ENCODE peak calls at places on chromosomes 12 and 14, in six cellular contexts. O, U, T, M, L and C are unnamed samples.

GRCh38 chr14:90632451-90632850 is 183.8 kb downstream of the TTC7B start:
- DNase-seq in U (no peak), O (no peak), L (peak), T (no peak), M (no peak), C (peak)

GRCh38 chr14:98633380-98633779 is 638.6 kb downstream of the BCL11B start:
- DNase-seq in T (no peak), O (no peak), M (no peak), U (no peak), L (no peak), C (no peak)

GRCh38 chr14:94897583-94897982 is 127.7 kb upstream of the GSC start:
- DNase-seq in O (no peak), M (no peak), T (no peak), U (no peak), L (no peak), C (no peak)

GRCh38 chr14:64536488-64537245 is 3.9 kb upstream of the HSPA2 start:
- DNase-seq in T (peak), O (no peak), L (peak), U (no peak), M (no peak), C (peak)

GRCh38 chr12:89783321-89784060 is 74.9 kb upstream of the ATP2B1 start:
- DNase-seq in O (no peak), M (no peak), U (no peak), T (no peak), L (peak), C (peak)

GRCh38 chr12:32261638-32262037 is 137.7 kb upstream of the FGD4 start:
- DNase-seq in U (no peak), L (no peak), T (no peak), O (no peak), M (peak), C (no peak)

GRCh38 chr14:91173221-91173670 is 59.4 kb downstream of the DGLUCY start:
- DNase-seq in U (peak), O (peak), M (peak), T (peak), L (peak), C (peak)

GRCh38 chr14:54864526-54864925 is 38.1 kb downstream of the GCH1 start:
- DNase-seq in L (no peak), M (no peak), O (no peak), T (peak), U (no peak), C (no peak)

GRCh38 chr12:62934799-62935674 is at the start of gene PPM1H:
- DNase-seq in O (peak), L (peak), T (peak), M (peak), U (peak), C (peak)

GRCh38 chr12:53324113-53324778 is 2.8 kb upstream of the AAAS start:
- DNase-seq in M (peak), U (peak), O (no peak), T (no peak), L (no peak), C (peak)

GRCh38 chr12:106082216-106083175 is 56.3 kb downstream of the NUAK1 start:
- DNase-seq in M (no peak), U (no peak), L (peak), O (no peak), T (no peak), C (peak)

GRCh38 chr14:103510311-103511021 is 12.2 kb downstream of the CKB start:
- DNase-seq in L (no peak), M (no peak), O (no peak), U (no peak), T (no peak), C (no peak)

GRCh38 chr12:88866881-88867280 is 286.6 kb upstream of the KITLG start:
- DNase-seq in O (no peak), M (no peak), L (no peak), U (no peak), T (no peak), C (no peak)

GRCh38 chr14:78959674-78960264 is 789.6 kb downstream of the NRXN3 start:
- DNase-seq in T (peak), L (peak), U (peak), O (peak), M (peak), C (peak)

GRCh38 chr14:75011356-75012097 is 8.8 kb downstream of the EIF2B2 start:
- DNase-seq in T (peak), O (no peak), L (peak), U (no peak), M (no peak), C (peak)

GRCh38 chr12:110117948-110118685 is 6.0 kb upstream of the IFT81 start:
- DNase-seq in M (no peak), O (no peak), T (peak), U (no peak), L (no peak), C (no peak)

GRCh38 chr12:103197725-103198388 is 240.4 kb downstream of the ASCL1 start:
- DNase-seq in L (no peak), M (peak), T (no peak), U (peak), O (no peak), C (no peak)

GRCh38 chr14:76773188-76773885 is 12.1 kb downstream of the VASH1 start:
- DNase-seq in M (peak), L (peak), T (peak), U (no peak), O (no peak), C (peak)

GRCh38 chr12:49046129-49046895 is 14.3 kb downstream of the KMT2D start:
- DNase-seq in O (no peak), L (no peak), T (no peak), U (no peak), M (no peak), C (no peak)

DNA sequence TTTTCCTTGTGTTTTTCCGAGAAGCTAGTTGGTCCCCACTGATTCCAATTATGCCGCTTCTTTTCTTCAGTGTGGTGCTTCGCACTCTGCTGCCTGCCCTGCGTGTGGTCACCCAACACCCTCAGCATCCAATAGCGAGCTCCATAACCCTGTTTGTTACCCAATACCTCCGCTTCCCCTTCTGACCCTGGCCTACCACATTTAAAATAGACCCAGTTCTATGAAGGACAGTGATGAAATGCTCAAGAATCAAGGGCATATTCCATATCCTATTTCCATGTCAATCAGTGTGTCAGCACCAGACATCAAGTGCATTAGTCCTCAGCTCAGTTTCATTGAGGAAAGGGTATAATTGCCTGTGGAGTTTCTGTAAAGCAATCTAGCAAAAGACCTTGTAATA is 9.5 kb downstream of the NDRG2 start:
- DNase-seq in M (no peak), U (no peak), O (no peak), L (no peak), T (no peak), C (no peak)
- H3K18ac ChIP-seq in M (no peak), U (no peak), O (no peak), L (no peak), T (no peak), C (no peak)

GRCh38 chr14:106507354-106507753 is 981.0 kb downstream of the TMEM121 start:
- DNase-seq in U (no peak), O (no peak), M (no peak), L (no peak), T (no peak), C (no peak)

GRCh38 chr14:106509795-106510194 is 983.4 kb downstream of the TMEM121 start:
- DNase-seq in T (peak), O (no peak), U (no peak), L (no peak), M (no peak), C (no peak)

GRCh38 chr14:106506901-106507305 is 980.5 kb downstream of the TMEM121 start:
- DNase-seq in M (no peak), T (no peak), U (no peak), O (no peak), L (no peak), C (no peak)

GRCh38 chr14:106508216-106508615 is 981.8 kb downstream of the TMEM121 start:
- DNase-seq in O (no peak), L (no peak), M (no peak), U (no peak), T (no peak), C (no peak)

GRCh38 chr14:106509176-106509575 is 982.8 kb downstream of the TMEM121 start:
- DNase-seq in M (no peak), U (no peak), T (no peak), L (no peak), O (no peak), C (no peak)
- H4K91ac ChIP-seq in M (no peak), U (no peak), T (no peak), L (no peak), O (no peak), C (no peak)

GRCh38 chr14:88553886-88554457 is 835 bp downstream of the PTPN21 start:
- DNase-seq in L (peak), O (no peak), M (no peak), T (no peak), U (no peak), C (peak)
- H4K8ac ChIP-seq in L (peak), O (no peak), M (no peak), T (peak), U (no peak), C (no peak)

DNA sequence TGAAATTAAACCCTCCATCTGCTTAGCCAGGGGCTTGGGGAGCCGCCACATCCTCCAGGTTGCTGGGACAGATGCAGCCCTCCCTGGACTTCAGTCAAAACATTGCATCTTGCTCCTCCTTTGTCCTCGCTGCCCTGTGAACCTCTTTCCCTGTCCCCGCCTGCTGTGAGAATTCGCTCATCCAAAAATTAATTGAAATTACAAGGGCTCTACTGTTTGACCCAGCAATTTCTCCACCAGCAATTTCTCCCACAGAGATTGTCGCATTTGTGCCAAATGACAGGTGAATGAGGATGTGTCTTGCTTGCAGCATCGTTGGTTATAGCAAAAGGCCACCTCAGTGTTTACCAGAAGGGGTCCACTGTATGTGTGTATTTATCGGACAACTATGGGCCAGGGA is 5.0 kb upstream of the POP5 start:
- DNase-seq in T (no peak), L (no peak), M (no peak), U (no peak), O (no peak), C (no peak)
- H3K18ac ChIP-seq in T (no peak), L (no peak), M (no peak), U (no peak), O (no peak), C (no peak)

GRCh38 chr12:71160585-71160984 is 2.8 kb upstream of the TSPAN8 start:
- DNase-seq in L (no peak), O (no peak), M (no peak), T (peak), U (no peak), C (peak)
- H4K91ac ChIP-seq in L (no peak), O (no peak), M (no peak), T (no peak), U (no peak), C (no peak)

GRCh38 chr12:130026608-130027176 is 122.9 kb upstream of the TMEM132D start:
- DNase-seq in U (peak), T (peak), M (peak), O (no peak), L (no peak), C (peak)
- H4K8ac ChIP-seq in U (no peak), T (no peak), M (no peak), O (no peak), L (no peak), C (no peak)

DNA sequence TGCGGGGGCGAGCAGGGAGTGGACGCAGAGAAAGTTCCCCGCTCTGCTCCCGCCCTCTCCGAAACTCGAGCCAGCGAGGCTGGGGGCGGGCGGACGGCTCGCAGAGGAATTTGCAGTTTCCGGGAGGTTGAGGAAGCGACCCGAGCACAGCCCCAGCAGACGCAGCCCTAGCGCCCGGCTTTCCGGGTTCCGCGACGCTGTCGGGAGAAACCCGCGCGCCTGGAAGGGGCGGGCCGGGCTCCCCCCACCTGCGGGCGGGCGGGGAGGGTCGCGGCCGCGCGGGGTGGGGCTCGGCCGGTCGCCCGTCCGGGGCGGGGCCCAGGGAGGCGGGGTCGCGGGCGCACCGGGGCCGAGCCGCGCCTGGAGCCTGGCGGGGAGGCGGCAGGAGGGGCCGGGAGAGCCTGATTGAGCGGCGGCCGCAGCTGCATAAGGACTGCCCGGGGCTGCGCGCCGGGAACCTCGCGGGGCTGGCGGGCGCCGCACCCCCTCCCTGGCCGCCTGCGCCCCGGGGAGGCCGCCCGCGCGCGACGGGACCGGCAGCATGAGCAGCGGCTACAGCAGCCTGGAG is at the start of gene RASSF3:
- DNase-seq in U (peak), T (peak), L (peak), M (peak), O (peak), C (peak)
- H3K18ac ChIP-seq in U (peak), T (peak), L (peak), M (peak), O (peak), C (peak)

GRCh38 chr12:132494294-132495164 is 4.6 kb downstream of the FBRSL1 start:
- DNase-seq in M (no peak), U (no peak), O (no peak), T (peak), L (no peak), C (no peak)

GRCh38 chr12:132493482-132494178 is 3.7 kb downstream of the FBRSL1 start:
- DNase-seq in L (no peak), U (no peak), O (no peak), T (no peak), M (no peak), C (no peak)

GRCh38 chr12:132496270-132496669 is 6.3 kb downstream of the FBRSL1 start:
- DNase-seq in O (no peak), T (no peak), U (no peak), M (no peak), L (no peak), C (no peak)

GRCh38 chr12:132495629-132496207 is 5.8 kb downstream of the FBRSL1 start:
- DNase-seq in U (no peak), O (no peak), L (no peak), M (no peak), T (no peak), C (no peak)

GRCh38 chr12:132495165-132495544 is 5.2 kb downstream of the FBRSL1 start:
- DNase-seq in T (no peak), L (no peak), U (no peak), M (no peak), O (no peak), C (no peak)
- H4K91ac ChIP-seq in T (peak), L (no peak), U (no peak), M (no peak), O (no peak), C (no peak)

GRCh38 chr12:76346798-76347420 is 1.3 kb downstream of the BBS10 start:
- DNase-seq in U (no peak), L (peak), T (peak), M (no peak), O (no peak), C (peak)

GRCh38 chr12:76345569-76345968 is 2.6 kb downstream of the BBS10 start:
- DNase-seq in O (no peak), M (no peak), U (no peak), T (no peak), L (no peak), C (no peak)

GRCh38 chr12:76346236-76346635 is 2.0 kb downstream of the BBS10 start:
- DNase-seq in L (peak), U (no peak), O (no peak), M (no peak), T (no peak), C (peak)

GRCh38 chr12:76348079-76348901 is at the start of gene BBS10:
- DNase-seq in U (peak), O (peak), T (peak), M (peak), L (peak), C (peak)
- H4K8ac ChIP-seq in U (peak), O (peak), T (peak), M (no peak), L (peak), C (peak)